ENCODE peak calls at places on chromosome 10, in nine cellular contexts. One of them, this sample, is unnamed.

GRCh38 chr10:31926765-31927596 is 1.6 kb downstream of the ARHGAP12 start:
- DNase-seq in AG04450: no peak
- DNase-seq in SW480: peak; percentile 39
- DNase-seq in MCF 10A: no peak
- DNase-seq in activated naive CD8-positive, alpha-beta T cell treated with anti-CD3 and anti-CD28 coated beads, Interleukin-2, amount 50 U/mL, for 24 hours: no peak
- DNase-seq in H54: no peak
- DNase-seq in left ventricle myocardium superior: no peak
- DNase-seq in NCI-H748 treated with DMSO at 0.1 percent for 48 hours: no peak
- DNase-seq in anterior cingulate cortex: no peak
- DNase-seq in this sample: no peak

GRCh38 chr10:103666109-103666508 is 172.6 kb downstream of the NEURL1 start:
- DNase-seq in activated naive CD8-positive, alpha-beta T cell treated with anti-CD3 and anti-CD28 coated beads, Interleukin-2, amount 50 U/mL, for 24 hours: no peak
- DNase-seq in NCI-H748 treated with DMSO at 0.1 percent for 48 hours: no peak
- DNase-seq in SW480: peak; percentile 24
- DNase-seq in MCF 10A: peak; percentile 37
- DNase-seq in H54: no peak
- DNase-seq in AG04450: no peak
- DNase-seq in anterior cingulate cortex: no peak
- DNase-seq in left ventricle myocardium superior: no peak
- DNase-seq in this sample: no peak

GRCh38 chr10:125076891-125077643 is 83.3 kb downstream of the CTBP2 start:
- DNase-seq in H54: no peak
- DNase-seq in NCI-H748 treated with DMSO at 0.1 percent for 48 hours: no peak
- DNase-seq in AG04450: no peak
- DNase-seq in anterior cingulate cortex: no peak
- DNase-seq in MCF 10A: no peak
- DNase-seq in left ventricle myocardium superior: no peak
- DNase-seq in activated naive CD8-positive, alpha-beta T cell treated with anti-CD3 and anti-CD28 coated beads, Interleukin-2, amount 50 U/mL, for 24 hours: no peak
- DNase-seq in SW480: no peak
- DNase-seq in this sample: no peak

GRCh38 chr10:30151581-30152389 is 92.4 kb upstream of the JCAD start:
- DNase-seq in NCI-H748 treated with DMSO at 0.1 percent for 48 hours: no peak
- DNase-seq in activated naive CD8-positive, alpha-beta T cell treated with anti-CD3 and anti-CD28 coated beads, Interleukin-2, amount 50 U/mL, for 24 hours: no peak
- DNase-seq in left ventricle myocardium superior: peak; percentile 30
- DNase-seq in AG04450: peak; percentile 56
- DNase-seq in H54: peak; percentile 60
- DNase-seq in anterior cingulate cortex: no peak
- DNase-seq in MCF 10A: peak; percentile 73
- DNase-seq in SW480: peak; percentile 95
- DNase-seq in this sample: peak; percentile 73

GRCh38 chr10:35487336-35488034 is 117.7 kb upstream of the GJD4 start:
- DNase-seq in left ventricle myocardium superior: no peak
- DNase-seq in MCF 10A: no peak
- DNase-seq in SW480: no peak
- DNase-seq in activated naive CD8-positive, alpha-beta T cell treated with anti-CD3 and anti-CD28 coated beads, Interleukin-2, amount 50 U/mL, for 24 hours: no peak
- DNase-seq in NCI-H748 treated with DMSO at 0.1 percent for 48 hours: no peak
- DNase-seq in anterior cingulate cortex: no peak
- DNase-seq in AG04450: no peak
- DNase-seq in H54: no peak
- DNase-seq in this sample: no peak

GRCh38 chr10:113397031-113397430 is 155.8 kb upstream of the HABP2 start:
- DNase-seq in SW480: no peak
- DNase-seq in H54: no peak
- DNase-seq in AG04450: no peak
- DNase-seq in MCF 10A: no peak
- DNase-seq in NCI-H748 treated with DMSO at 0.1 percent for 48 hours: no peak
- DNase-seq in left ventricle myocardium superior: no peak
- DNase-seq in anterior cingulate cortex: no peak
- DNase-seq in activated naive CD8-positive, alpha-beta T cell treated with anti-CD3 and anti-CD28 coated beads, Interleukin-2, amount 50 U/mL, for 24 hours: no peak
- DNase-seq in this sample: no peak

GRCh38 chr10:86292462-86293322 is 73.9 kb downstream of the GRID1 start:
- DNase-seq in activated naive CD8-positive, alpha-beta T cell treated with anti-CD3 and anti-CD28 coated beads, Interleukin-2, amount 50 U/mL, for 24 hours: no peak
- DNase-seq in MCF 10A: no peak
- DNase-seq in left ventricle myocardium superior: no peak
- DNase-seq in anterior cingulate cortex: no peak
- DNase-seq in NCI-H748 treated with DMSO at 0.1 percent for 48 hours: no peak
- DNase-seq in SW480: no peak
- DNase-seq in AG04450: no peak
- DNase-seq in H54: no peak
- DNase-seq in this sample: no peak

GRCh38 chr10:3525832-3526449 is 259.1 kb downstream of the KLF6 start:
- DNase-seq in anterior cingulate cortex: no peak
- DNase-seq in AG04450: peak; percentile 91
- DNase-seq in NCI-H748 treated with DMSO at 0.1 percent for 48 hours: no peak
- DNase-seq in SW480: peak; percentile 88
- DNase-seq in activated naive CD8-positive, alpha-beta T cell treated with anti-CD3 and anti-CD28 coated beads, Interleukin-2, amount 50 U/mL, for 24 hours: no peak
- DNase-seq in MCF 10A: peak; percentile 96
- DNase-seq in H54: peak; percentile 79
- DNase-seq in left ventricle myocardium superior: no peak
- DNase-seq in this sample: peak; percentile 93

GRCh38 chr10:35516102-35516670 is 89.0 kb upstream of the GJD4 start:
- DNase-seq in left ventricle myocardium superior: no peak
- DNase-seq in MCF 10A: no peak
- DNase-seq in SW480: no peak
- DNase-seq in NCI-H748 treated with DMSO at 0.1 percent for 48 hours: no peak
- DNase-seq in AG04450: no peak
- DNase-seq in anterior cingulate cortex: no peak
- DNase-seq in activated naive CD8-positive, alpha-beta T cell treated with anti-CD3 and anti-CD28 coated beads, Interleukin-2, amount 50 U/mL, for 24 hours: no peak
- DNase-seq in H54: no peak
- DNase-seq in this sample: no peak

GRCh38 chr10:35896011-35896410 is 253.9 kb upstream of the FZD8 start:
- DNase-seq in AG04450: peak; percentile 67
- DNase-seq in MCF 10A: no peak
- DNase-seq in left ventricle myocardium superior: no peak
- DNase-seq in SW480: no peak
- DNase-seq in NCI-H748 treated with DMSO at 0.1 percent for 48 hours: no peak
- DNase-seq in anterior cingulate cortex: no peak
- DNase-seq in H54: no peak
- DNase-seq in activated naive CD8-positive, alpha-beta T cell treated with anti-CD3 and anti-CD28 coated beads, Interleukin-2, amount 50 U/mL, for 24 hours: no peak
- DNase-seq in this sample: peak; percentile 16

GRCh38 chr10:69994262-69994661 is 58.4 kb upstream of the MACROH2A2 start:
- DNase-seq in activated naive CD8-positive, alpha-beta T cell treated with anti-CD3 and anti-CD28 coated beads, Interleukin-2, amount 50 U/mL, for 24 hours: no peak
- DNase-seq in anterior cingulate cortex: no peak
- DNase-seq in MCF 10A: peak; percentile 54
- DNase-seq in left ventricle myocardium superior: peak; percentile 29
- DNase-seq in H54: peak; percentile 81
- DNase-seq in SW480: peak; percentile 65
- DNase-seq in AG04450: no peak
- DNase-seq in NCI-H748 treated with DMSO at 0.1 percent for 48 hours: no peak
- DNase-seq in this sample: no peak

GRCh38 chr10:35300063-35300699 is 36.1 kb upstream of the CCNY start:
- DNase-seq in left ventricle myocardium superior: peak; percentile 41
- DNase-seq in NCI-H748 treated with DMSO at 0.1 percent for 48 hours: no peak
- DNase-seq in H54: peak; percentile 70
- DNase-seq in MCF 10A: peak; percentile 56
- DNase-seq in activated naive CD8-positive, alpha-beta T cell treated with anti-CD3 and anti-CD28 coated beads, Interleukin-2, amount 50 U/mL, for 24 hours: peak; percentile 9
- DNase-seq in SW480: peak; percentile 85
- DNase-seq in AG04450: no peak
- DNase-seq in anterior cingulate cortex: no peak
- DNase-seq in this sample: no peak

GRCh38 chr10:103481974-103482531 is 3.0 kb upstream of the CALHM3 start:
- DNase-seq in activated naive CD8-positive, alpha-beta T cell treated with anti-CD3 and anti-CD28 coated beads, Interleukin-2, amount 50 U/mL, for 24 hours: no peak
- DNase-seq in MCF 10A: peak; percentile 78
- DNase-seq in H54: peak; percentile 52
- DNase-seq in anterior cingulate cortex: no peak
- DNase-seq in left ventricle myocardium superior: no peak
- DNase-seq in SW480: peak; percentile 73
- DNase-seq in AG04450: peak; percentile 42
- DNase-seq in NCI-H748 treated with DMSO at 0.1 percent for 48 hours: peak; percentile 49
- DNase-seq in this sample: peak; percentile 42

GRCh38 chr10:98030093-98030821 is at the start of gene CRTAC1:
- DNase-seq in MCF 10A: no peak
- DNase-seq in AG04450: no peak
- DNase-seq in NCI-H748 treated with DMSO at 0.1 percent for 48 hours: peak; percentile 46
- DNase-seq in H54: no peak
- DNase-seq in left ventricle myocardium superior: peak; percentile 83
- DNase-seq in SW480: no peak
- DNase-seq in activated naive CD8-positive, alpha-beta T cell treated with anti-CD3 and anti-CD28 coated beads, Interleukin-2, amount 50 U/mL, for 24 hours: no peak
- DNase-seq in anterior cingulate cortex: no peak
- DNase-seq in this sample: no peak

GRCh38 chr10:85139124-85139523 is 810.7 kb downstream of the CCSER2 start:
- DNase-seq in anterior cingulate cortex: no peak
- DNase-seq in activated naive CD8-positive, alpha-beta T cell treated with anti-CD3 and anti-CD28 coated beads, Interleukin-2, amount 50 U/mL, for 24 hours: no peak
- DNase-seq in SW480: no peak
- DNase-seq in H54: no peak
- DNase-seq in NCI-H748 treated with DMSO at 0.1 percent for 48 hours: no peak
- DNase-seq in MCF 10A: no peak
- DNase-seq in AG04450: no peak
- DNase-seq in left ventricle myocardium superior: no peak
- DNase-seq in this sample: no peak

GRCh38 chr10:97338041-97338440 is 3.5 kb upstream of the FRAT2 start:
- DNase-seq in MCF 10A: no peak
- DNase-seq in anterior cingulate cortex: no peak
- DNase-seq in AG04450: no peak
- DNase-seq in activated naive CD8-positive, alpha-beta T cell treated with anti-CD3 and anti-CD28 coated beads, Interleukin-2, amount 50 U/mL, for 24 hours: no peak
- DNase-seq in left ventricle myocardium superior: no peak
- DNase-seq in SW480: no peak
- DNase-seq in NCI-H748 treated with DMSO at 0.1 percent for 48 hours: no peak
- DNase-seq in H54: no peak
- DNase-seq in this sample: no peak

GRCh38 chr10:92242910-92243671 is 47.8 kb downstream of the CPEB3 start:
- DNase-seq in MCF 10A: peak; percentile 57
- DNase-seq in left ventricle myocardium superior: peak; percentile 61
- DNase-seq in activated naive CD8-positive, alpha-beta T cell treated with anti-CD3 and anti-CD28 coated beads, Interleukin-2, amount 50 U/mL, for 24 hours: peak; percentile 22
- DNase-seq in anterior cingulate cortex: no peak
- DNase-seq in NCI-H748 treated with DMSO at 0.1 percent for 48 hours: peak; percentile 25
- DNase-seq in SW480: peak; percentile 62
- DNase-seq in AG04450: no peak
- DNase-seq in H54: peak; percentile 76
- DNase-seq in this sample: peak; percentile 34

GRCh38 chr10:48523212-48523819 is 81.6 kb downstream of the ARHGAP22 start:
- DNase-seq in H54: peak; percentile 88
- DNase-seq in left ventricle myocardium superior: peak; percentile 66
- DNase-seq in MCF 10A: no peak
- DNase-seq in NCI-H748 treated with DMSO at 0.1 percent for 48 hours: no peak
- DNase-seq in anterior cingulate cortex: no peak
- DNase-seq in SW480: no peak
- DNase-seq in activated naive CD8-positive, alpha-beta T cell treated with anti-CD3 and anti-CD28 coated beads, Interleukin-2, amount 50 U/mL, for 24 hours: no peak
- DNase-seq in AG04450: peak; percentile 89
- DNase-seq in this sample: peak; percentile 98

GRCh38 chr10:95406651-95407280 is 116.0 kb upstream of the PDLIM1 start:
- DNase-seq in activated naive CD8-positive, alpha-beta T cell treated with anti-CD3 and anti-CD28 coated beads, Interleukin-2, amount 50 U/mL, for 24 hours: no peak
- DNase-seq in SW480: no peak
- DNase-seq in AG04450: no peak
- DNase-seq in H54: no peak
- DNase-seq in MCF 10A: peak; percentile 88
- DNase-seq in anterior cingulate cortex: no peak
- DNase-seq in NCI-H748 treated with DMSO at 0.1 percent for 48 hours: no peak
- DNase-seq in left ventricle myocardium superior: peak; percentile 90
- DNase-seq in this sample: no peak

GRCh38 chr10:18710201-18710653 is 51.0 kb downstream of the ARL5B start:
- DNase-seq in NCI-H748 treated with DMSO at 0.1 percent for 48 hours: no peak
- DNase-seq in SW480: no peak
- DNase-seq in anterior cingulate cortex: no peak
- DNase-seq in AG04450: no peak
- DNase-seq in left ventricle myocardium superior: no peak
- DNase-seq in MCF 10A: no peak
- DNase-seq in activated naive CD8-positive, alpha-beta T cell treated with anti-CD3 and anti-CD28 coated beads, Interleukin-2, amount 50 U/mL, for 24 hours: no peak
- DNase-seq in H54: no peak
- DNase-seq in this sample: no peak

GRCh38 chr10:63157845-63158624 is 24.9 kb downstream of the NRBF2 start:
- DNase-seq in left ventricle myocardium superior: no peak
- DNase-seq in anterior cingulate cortex: no peak
- DNase-seq in NCI-H748 treated with DMSO at 0.1 percent for 48 hours: peak; percentile 61
- DNase-seq in SW480: peak; percentile 86
- DNase-seq in activated naive CD8-positive, alpha-beta T cell treated with anti-CD3 and anti-CD28 coated beads, Interleukin-2, amount 50 U/mL, for 24 hours: peak; percentile 33
- DNase-seq in MCF 10A: peak; percentile 89
- DNase-seq in AG04450: peak; percentile 86
- DNase-seq in H54: peak; percentile 54
- DNase-seq in this sample: peak; percentile 91

GRCh38 chr10:24382045-24382444 is 173.1 kb downstream of the KIAA1217 start:
- DNase-seq in AG04450: no peak
- DNase-seq in SW480: no peak
- DNase-seq in NCI-H748 treated with DMSO at 0.1 percent for 48 hours: no peak
- DNase-seq in activated naive CD8-positive, alpha-beta T cell treated with anti-CD3 and anti-CD28 coated beads, Interleukin-2, amount 50 U/mL, for 24 hours: no peak
- DNase-seq in left ventricle myocardium superior: no peak
- DNase-seq in anterior cingulate cortex: no peak
- DNase-seq in MCF 10A: no peak
- DNase-seq in H54: no peak
- DNase-seq in this sample: no peak

GRCh38 chr10:132095403-132096113 is 29.8 kb downstream of the JAKMIP3 start:
- DNase-seq in left ventricle myocardium superior: no peak
- DNase-seq in MCF 10A: no peak
- DNase-seq in activated naive CD8-positive, alpha-beta T cell treated with anti-CD3 and anti-CD28 coated beads, Interleukin-2, amount 50 U/mL, for 24 hours: no peak
- DNase-seq in H54: no peak
- DNase-seq in SW480: no peak
- DNase-seq in anterior cingulate cortex: no peak
- DNase-seq in AG04450: no peak
- DNase-seq in NCI-H748 treated with DMSO at 0.1 percent for 48 hours: no peak
- DNase-seq in this sample: no peak

GRCh38 chr10:114876602-114877300 is 55.2 kb downstream of the FHIP2A start:
- DNase-seq in left ventricle myocardium superior: peak; percentile 72
- DNase-seq in AG04450: no peak
- DNase-seq in SW480: peak; percentile 68
- DNase-seq in activated naive CD8-positive, alpha-beta T cell treated with anti-CD3 and anti-CD28 coated beads, Interleukin-2, amount 50 U/mL, for 24 hours: peak; percentile 61
- DNase-seq in anterior cingulate cortex: no peak
- DNase-seq in MCF 10A: peak; percentile 86
- DNase-seq in H54: peak; percentile 68
- DNase-seq in NCI-H748 treated with DMSO at 0.1 percent for 48 hours: peak; percentile 29
- DNase-seq in this sample: no peak

GRCh38 chr10:108112218-108112617 is 947.7 kb upstream of the SORCS1 start:
- DNase-seq in NCI-H748 treated with DMSO at 0.1 percent for 48 hours: no peak
- DNase-seq in AG04450: no peak
- DNase-seq in left ventricle myocardium superior: no peak
- DNase-seq in activated naive CD8-positive, alpha-beta T cell treated with anti-CD3 and anti-CD28 coated beads, Interleukin-2, amount 50 U/mL, for 24 hours: no peak
- DNase-seq in MCF 10A: peak; percentile 26
- DNase-seq in anterior cingulate cortex: no peak
- DNase-seq in H54: no peak
- DNase-seq in SW480: no peak
- DNase-seq in this sample: no peak

GRCh38 chr10:101028446-101029244 is 2.3 kb downstream of the PDZD7 start:
- DNase-seq in AG04450: no peak
- DNase-seq in activated naive CD8-positive, alpha-beta T cell treated with anti-CD3 and anti-CD28 coated beads, Interleukin-2, amount 50 U/mL, for 24 hours: no peak
- DNase-seq in anterior cingulate cortex: no peak
- DNase-seq in MCF 10A: no peak
- DNase-seq in NCI-H748 treated with DMSO at 0.1 percent for 48 hours: no peak
- DNase-seq in left ventricle myocardium superior: peak; percentile 30
- DNase-seq in SW480: no peak
- DNase-seq in H54: peak; percentile 70
- DNase-seq in this sample: no peak

GRCh38 chr10:133264455-133264854 is 12.2 kb downstream of the ADAM8 start:
- DNase-seq in H54: no peak
- DNase-seq in left ventricle myocardium superior: no peak
- DNase-seq in anterior cingulate cortex: no peak
- DNase-seq in MCF 10A: peak; percentile 18
- DNase-seq in AG04450: no peak
- DNase-seq in activated naive CD8-positive, alpha-beta T cell treated with anti-CD3 and anti-CD28 coated beads, Interleukin-2, amount 50 U/mL, for 24 hours: no peak
- DNase-seq in NCI-H748 treated with DMSO at 0.1 percent for 48 hours: no peak
- DNase-seq in SW480: no peak
- DNase-seq in this sample: no peak

GRCh38 chr10:114404171-114405010 is at the start of gene AFAP1L2:
- DNase-seq in MCF 10A: no peak
- DNase-seq in H54: no peak
- DNase-seq in SW480: peak; percentile 58
- DNase-seq in left ventricle myocardium superior: peak; percentile 73
- DNase-seq in AG04450: no peak
- DNase-seq in activated naive CD8-positive, alpha-beta T cell treated with anti-CD3 and anti-CD28 coated beads, Interleukin-2, amount 50 U/mL, for 24 hours: no peak
- DNase-seq in anterior cingulate cortex: no peak
- DNase-seq in NCI-H748 treated with DMSO at 0.1 percent for 48 hours: no peak
- DNase-seq in this sample: no peak

GRCh38 chr10:46096426-46096825 is 50.4 kb upstream of the MSMB start:
- DNase-seq in activated naive CD8-positive, alpha-beta T cell treated with anti-CD3 and anti-CD28 coated beads, Interleukin-2, amount 50 U/mL, for 24 hours: no peak
- DNase-seq in AG04450: no peak
- DNase-seq in MCF 10A: no peak
- DNase-seq in SW480: no peak
- DNase-seq in anterior cingulate cortex: no peak
- DNase-seq in H54: peak; percentile 26
- DNase-seq in left ventricle myocardium superior: no peak
- DNase-seq in NCI-H748 treated with DMSO at 0.1 percent for 48 hours: no peak
- DNase-seq in this sample: no peak

GRCh38 chr10:69332278-69333010 is 54.1 kb downstream of the HK1 start:
- DNase-seq in AG04450: no peak
- DNase-seq in left ventricle myocardium superior: no peak
- DNase-seq in NCI-H748 treated with DMSO at 0.1 percent for 48 hours: no peak
- DNase-seq in H54: no peak
- DNase-seq in activated naive CD8-positive, alpha-beta T cell treated with anti-CD3 and anti-CD28 coated beads, Interleukin-2, amount 50 U/mL, for 24 hours: no peak
- DNase-seq in MCF 10A: peak; percentile 83
- DNase-seq in SW480: no peak
- DNase-seq in anterior cingulate cortex: no peak
- DNase-seq in this sample: no peak

GRCh38 chr10:69684020-69684980 is 54.3 kb downstream of the FAM241B start:
- DNase-seq in left ventricle myocardium superior: peak; percentile 58
- DNase-seq in activated naive CD8-positive, alpha-beta T cell treated with anti-CD3 and anti-CD28 coated beads, Interleukin-2, amount 50 U/mL, for 24 hours: no peak
- DNase-seq in NCI-H748 treated with DMSO at 0.1 percent for 48 hours: no peak
- DNase-seq in SW480: peak; percentile 56
- DNase-seq in anterior cingulate cortex: no peak
- DNase-seq in AG04450: no peak
- DNase-seq in H54: no peak
- DNase-seq in MCF 10A: no peak
- DNase-seq in this sample: no peak

This sample was measured in astrocyte of the cerebellum.